ENCODE peak calls at places on chromosomes 5 and 9, in ten cellular contexts. O, Z, D, S, U, C, F, W, G and T are unnamed samples.

GRCh38 chr9:21656776-21657637 is 145.4 kb upstream of the MTAP start:
- DNase-seq in Z (no peak), O (no peak), G (no peak), U (no peak), S (no peak), D (no peak), W (no peak), F (no peak), C (no peak), T (no peak)

GRCh38 chr9:134366223-134367031 is 40.2 kb downstream of the RXRA start:
- DNase-seq in S (no peak), G (no peak), W (peak; percentile 79), Z (peak; percentile 0), F (peak; percentile 3), C (no peak), U (peak; percentile 93), D (no peak), O (no peak), T (peak; percentile 39)

GRCh38 chr9:72612449-72612848 is 91.0 kb downstream of the TMC1 start:
- DNase-seq in W (no peak), D (no peak), G (no peak), O (no peak), C (no peak), U (no peak), S (no peak), F (no peak), Z (no peak), T (no peak)

GRCh38 chr5:74067748-74068541 is 441.9 kb downstream of the ARHGEF28 start:
- DNase-seq in F (no peak), W (peak; percentile 29), G (no peak), D (no peak), O (no peak), U (no peak), C (no peak), Z (no peak), S (no peak), T (no peak)

GRCh38 chr9:134055981-134056461 is 11.8 kb downstream of the BRD3 start:
- DNase-seq in D (no peak), O (no peak), W (peak; percentile 33), Z (no peak), F (no peak), G (no peak), S (no peak), U (peak; percentile 83), C (no peak), T (no peak)

GRCh38 chr5:74251106-74252032 is 389.2 kb downstream of the ENC1 start:
- DNase-seq in U (no peak), W (peak; percentile 52), Z (no peak), C (no peak), O (peak; percentile 58), G (no peak), D (no peak), S (no peak), F (peak; percentile 56), T (no peak)

GRCh38 chr5:153903321-153903720 is 135.4 kb downstream of the FAM114A2 start:
- DNase-seq in S (no peak), U (no peak), C (no peak), F (no peak), G (no peak), D (no peak), Z (no peak), O (no peak), W (no peak), T (no peak)

GRCh38 chr9:105245720-105246161 is 1.3 kb downstream of the SLC44A1 start:
- DNase-seq in C (no peak), G (no peak), O (no peak), Z (no peak), S (no peak), W (no peak), F (peak; percentile 46), U (no peak), D (no peak), T (no peak)